ENCODE peak calls at places on chromosome 15, in eight cellular contexts. One of them, this sample, is unnamed.

GRCh38 chr15:59543721-59544547 is 67.6 kb upstream of the GCNT3 start:
- DNase-seq in neural progenitor cell: no peak
- DNase-seq in fibroblast of lung: no peak
- DNase-seq in cardiac fibroblast: no peak
- DNase-seq in colonic mucosa: peak
- DNase-seq in A549: no peak
- DNase-seq in left ventricle myocardium inferior: no peak
- DNase-seq in type B pancreatic cell: no peak
- DNase-seq in this sample: no peak

GRCh38 chr15:80758130-80758529 is 21.0 kb upstream of the CEMIP start:
- DNase-seq in cardiac fibroblast: no peak
- DNase-seq in neural progenitor cell: no peak
- DNase-seq in type B pancreatic cell: no peak
- DNase-seq in left ventricle myocardium inferior: no peak
- DNase-seq in A549: no peak
- DNase-seq in fibroblast of lung: no peak
- DNase-seq in colonic mucosa: no peak
- DNase-seq in this sample: no peak

GRCh38 chr15:48653216-48653615 is 7.7 kb upstream of the FBN1 start:
- DNase-seq in colonic mucosa: no peak
- DNase-seq in neural progenitor cell: no peak
- DNase-seq in A549: no peak
- DNase-seq in cardiac fibroblast: no peak
- DNase-seq in type B pancreatic cell: no peak
- DNase-seq in left ventricle myocardium inferior: no peak
- DNase-seq in fibroblast of lung: no peak
- DNase-seq in this sample: no peak

GRCh38 chr15:42796955-42797779 is 60.2 kb upstream of the CDAN1 start:
- DNase-seq in type B pancreatic cell: no peak
- DNase-seq in colonic mucosa: no peak
- DNase-seq in neural progenitor cell: peak
- DNase-seq in cardiac fibroblast: peak
- DNase-seq in left ventricle myocardium inferior: no peak
- DNase-seq in A549: no peak
- DNase-seq in fibroblast of lung: peak
- DNase-seq in this sample: no peak

GRCh38 chr15:67882487-67883227 is 42.8 kb upstream of the RNU6-1 start:
- DNase-seq in fibroblast of lung: no peak
- DNase-seq in colonic mucosa: no peak
- DNase-seq in cardiac fibroblast: peak
- DNase-seq in left ventricle myocardium inferior: no peak
- DNase-seq in neural progenitor cell: no peak
- DNase-seq in type B pancreatic cell: no peak
- DNase-seq in A549: peak
- DNase-seq in this sample: no peak

GRCh38 chr15:43943511-43943910 is 116.7 kb downstream of the WDR76 start:
- DNase-seq in type B pancreatic cell: no peak
- DNase-seq in left ventricle myocardium inferior: no peak
- DNase-seq in cardiac fibroblast: peak
- DNase-seq in neural progenitor cell: no peak
- DNase-seq in fibroblast of lung: peak
- DNase-seq in colonic mucosa: no peak
- DNase-seq in A549: no peak
- DNase-seq in this sample: peak

GRCh38 chr15:29056839-29057450 is 171.2 kb downstream of the APBA2 start:
- DNase-seq in left ventricle myocardium inferior: no peak
- DNase-seq in A549: no peak
- DNase-seq in fibroblast of lung: no peak
- DNase-seq in type B pancreatic cell: no peak
- DNase-seq in neural progenitor cell: no peak
- DNase-seq in cardiac fibroblast: no peak
- DNase-seq in colonic mucosa: no peak
- DNase-seq in this sample: no peak

GRCh38 chr15:90382305-90382704 is 5.7 kb upstream of the IQGAP1 start:
- DNase-seq in neural progenitor cell: no peak
- DNase-seq in colonic mucosa: no peak
- DNase-seq in cardiac fibroblast: no peak
- DNase-seq in A549: no peak
- DNase-seq in type B pancreatic cell: no peak
- DNase-seq in left ventricle myocardium inferior: no peak
- DNase-seq in fibroblast of lung: no peak
- DNase-seq in this sample: no peak

GRCh38 chr15:69729167-69729748 is 276.6 kb downstream of the RPLP1 start:
- DNase-seq in type B pancreatic cell: no peak
- DNase-seq in neural progenitor cell: peak
- DNase-seq in A549: no peak
- DNase-seq in cardiac fibroblast: peak
- DNase-seq in left ventricle myocardium inferior: peak
- DNase-seq in fibroblast of lung: peak
- DNase-seq in colonic mucosa: peak
- DNase-seq in this sample: no peak

GRCh38 chr15:75718326-75718725 is 5.7 kb upstream of the CSPG4 start:
- DNase-seq in fibroblast of lung: peak
- DNase-seq in A549: no peak
- DNase-seq in neural progenitor cell: no peak
- DNase-seq in left ventricle myocardium inferior: no peak
- DNase-seq in colonic mucosa: no peak
- DNase-seq in type B pancreatic cell: no peak
- DNase-seq in cardiac fibroblast: peak
- DNase-seq in this sample: peak

GRCh38 chr15:48675436-48675835 is 29.9 kb upstream of the FBN1 start:
- DNase-seq in cardiac fibroblast: no peak
- DNase-seq in A549: no peak
- DNase-seq in colonic mucosa: no peak
- DNase-seq in left ventricle myocardium inferior: no peak
- DNase-seq in type B pancreatic cell: no peak
- DNase-seq in fibroblast of lung: no peak
- DNase-seq in neural progenitor cell: no peak
- DNase-seq in this sample: no peak

GRCh38 chr15:82132742-82133141 is 86.9 kb upstream of the MEX3B start:
- DNase-seq in left ventricle myocardium inferior: no peak
- DNase-seq in cardiac fibroblast: peak
- DNase-seq in fibroblast of lung: peak
- DNase-seq in colonic mucosa: no peak
- DNase-seq in type B pancreatic cell: no peak
- DNase-seq in neural progenitor cell: no peak
- DNase-seq in A549: peak
- DNase-seq in this sample: peak

GRCh38 chr15:91926871-91927270 is 73.4 kb downstream of the SLCO3A1 start:
- DNase-seq in fibroblast of lung: no peak
- DNase-seq in left ventricle myocardium inferior: no peak
- DNase-seq in cardiac fibroblast: peak
- DNase-seq in A549: no peak
- DNase-seq in neural progenitor cell: no peak
- DNase-seq in colonic mucosa: no peak
- DNase-seq in type B pancreatic cell: no peak
- DNase-seq in this sample: no peak

GRCh38 chr15:58546635-58547627 is 115.1 kb downstream of the LIPC start:
- DNase-seq in fibroblast of lung: peak
- DNase-seq in A549: peak
- DNase-seq in cardiac fibroblast: peak
- DNase-seq in left ventricle myocardium inferior: peak
- DNase-seq in type B pancreatic cell: no peak
- DNase-seq in colonic mucosa: no peak
- DNase-seq in neural progenitor cell: no peak
- DNase-seq in this sample: peak

GRCh38 chr15:84856731-84857417 is 27.6 kb upstream of the SLC28A1 start:
- DNase-seq in left ventricle myocardium inferior: no peak
- DNase-seq in cardiac fibroblast: no peak
- DNase-seq in colonic mucosa: no peak
- DNase-seq in A549: no peak
- DNase-seq in type B pancreatic cell: no peak
- DNase-seq in neural progenitor cell: no peak
- DNase-seq in fibroblast of lung: no peak
- DNase-seq in this sample: no peak

GRCh38 chr15:50236433-50236832 is 29.1 kb downstream of the HDC start:
- DNase-seq in A549: no peak
- DNase-seq in colonic mucosa: no peak
- DNase-seq in neural progenitor cell: no peak
- DNase-seq in fibroblast of lung: no peak
- DNase-seq in type B pancreatic cell: no peak
- DNase-seq in cardiac fibroblast: no peak
- DNase-seq in left ventricle myocardium inferior: no peak
- DNase-seq in this sample: no peak

GRCh38 chr15:50232791-50233190 is 32.7 kb downstream of the HDC start:
- DNase-seq in cardiac fibroblast: no peak
- DNase-seq in A549: no peak
- DNase-seq in colonic mucosa: no peak
- DNase-seq in neural progenitor cell: no peak
- DNase-seq in type B pancreatic cell: no peak
- DNase-seq in left ventricle myocardium inferior: no peak
- DNase-seq in fibroblast of lung: no peak
- DNase-seq in this sample: no peak

GRCh38 chr15:50235794-50236193 is 29.7 kb downstream of the HDC start:
- DNase-seq in fibroblast of lung: peak
- DNase-seq in A549: no peak
- DNase-seq in type B pancreatic cell: no peak
- DNase-seq in cardiac fibroblast: peak
- DNase-seq in neural progenitor cell: no peak
- DNase-seq in left ventricle myocardium inferior: no peak
- DNase-seq in colonic mucosa: no peak
- DNase-seq in this sample: peak

GRCh38 chr15:50233192-50233736 is 32.3 kb downstream of the HDC start:
- DNase-seq in cardiac fibroblast: no peak
- DNase-seq in fibroblast of lung: no peak
- DNase-seq in colonic mucosa: no peak
- DNase-seq in A549: no peak
- DNase-seq in type B pancreatic cell: no peak
- DNase-seq in neural progenitor cell: no peak
- DNase-seq in left ventricle myocardium inferior: no peak
- DNase-seq in this sample: no peak

DNA sequence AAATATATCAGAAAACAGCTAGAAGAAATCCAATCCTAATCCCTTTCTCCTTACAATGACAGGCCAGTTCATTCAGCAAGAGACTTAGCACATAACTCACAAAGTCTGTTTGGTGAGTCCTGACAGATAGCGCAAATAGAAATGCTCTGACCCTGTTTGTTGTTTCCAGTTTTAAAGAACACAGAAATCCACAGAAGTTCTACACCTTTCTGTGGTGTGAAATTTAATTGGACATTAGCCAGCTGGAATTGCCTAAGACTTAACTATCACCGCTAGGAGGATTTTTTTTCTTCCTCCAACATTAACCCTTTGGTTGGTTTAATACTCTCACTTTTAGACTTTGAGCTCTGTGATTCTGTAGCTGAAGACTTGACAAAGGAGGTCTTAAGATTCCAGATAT is 30.8 kb downstream of the HDC start:
- DNase-seq in left ventricle myocardium inferior: no peak
- DNase-seq in neural progenitor cell: no peak
- DNase-seq in type B pancreatic cell: no peak
- DNase-seq in cardiac fibroblast: no peak
- DNase-seq in A549: no peak
- DNase-seq in colonic mucosa: no peak
- DNase-seq in fibroblast of lung: no peak
- DNase-seq in this sample: no peak
- TF ChIP-seq CTCF in left ventricle myocardium inferior: no peak
- TF ChIP-seq CTCF in neural progenitor cell: no peak
- TF ChIP-seq CTCF in type B pancreatic cell: no peak
- TF ChIP-seq CTCF in cardiac fibroblast: no peak
- TF ChIP-seq CTCF in A549: no peak
- TF ChIP-seq CTCF in colonic mucosa: no peak
- TF ChIP-seq CTCF in fibroblast of lung: no peak
- TF ChIP-seq CTCF in this sample: no peak

GRCh38 chr15:63462053-63462452 is 42.3 kb upstream of the USP3 start:
- DNase-seq in cardiac fibroblast: peak
- DNase-seq in colonic mucosa: no peak
- DNase-seq in fibroblast of lung: peak
- DNase-seq in left ventricle myocardium inferior: no peak
- DNase-seq in type B pancreatic cell: no peak
- DNase-seq in neural progenitor cell: no peak
- DNase-seq in A549: peak
- DNase-seq in this sample: peak

GRCh38 chr15:63458794-63459395 is 45.5 kb upstream of the USP3 start:
- DNase-seq in cardiac fibroblast: no peak
- DNase-seq in colonic mucosa: no peak
- DNase-seq in left ventricle myocardium inferior: no peak
- DNase-seq in neural progenitor cell: no peak
- DNase-seq in fibroblast of lung: no peak
- DNase-seq in A549: no peak
- DNase-seq in type B pancreatic cell: no peak
- DNase-seq in this sample: no peak

GRCh38 chr15:63460210-63461135 is 43.9 kb upstream of the USP3 start:
- DNase-seq in cardiac fibroblast: no peak
- DNase-seq in type B pancreatic cell: no peak
- DNase-seq in A549: no peak
- DNase-seq in colonic mucosa: peak
- DNase-seq in fibroblast of lung: no peak
- DNase-seq in left ventricle myocardium inferior: no peak
- DNase-seq in neural progenitor cell: no peak
- DNase-seq in this sample: no peak

GRCh38 chr15:63463030-63463429 is 41.4 kb upstream of the USP3 start:
- DNase-seq in type B pancreatic cell: no peak
- DNase-seq in colonic mucosa: no peak
- DNase-seq in A549: no peak
- DNase-seq in neural progenitor cell: no peak
- DNase-seq in fibroblast of lung: no peak
- DNase-seq in left ventricle myocardium inferior: no peak
- DNase-seq in cardiac fibroblast: no peak
- DNase-seq in this sample: no peak

GRCh38 chr15:63461230-63461629 is 43.2 kb upstream of the USP3 start:
- DNase-seq in cardiac fibroblast: no peak
- DNase-seq in A549: no peak
- DNase-seq in fibroblast of lung: no peak
- DNase-seq in neural progenitor cell: peak
- DNase-seq in left ventricle myocardium inferior: no peak
- DNase-seq in colonic mucosa: no peak
- DNase-seq in type B pancreatic cell: no peak
- DNase-seq in this sample: no peak
- TF ChIP-seq CTCF in cardiac fibroblast: peak
- TF ChIP-seq CTCF in A549: peak
- TF ChIP-seq CTCF in fibroblast of lung: peak
- TF ChIP-seq CTCF in neural progenitor cell: peak
- TF ChIP-seq CTCF in left ventricle myocardium inferior: no peak
- TF ChIP-seq CTCF in colonic mucosa: no peak
- TF ChIP-seq CTCF in type B pancreatic cell: no peak
- TF ChIP-seq CTCF in this sample: no peak

DNA sequence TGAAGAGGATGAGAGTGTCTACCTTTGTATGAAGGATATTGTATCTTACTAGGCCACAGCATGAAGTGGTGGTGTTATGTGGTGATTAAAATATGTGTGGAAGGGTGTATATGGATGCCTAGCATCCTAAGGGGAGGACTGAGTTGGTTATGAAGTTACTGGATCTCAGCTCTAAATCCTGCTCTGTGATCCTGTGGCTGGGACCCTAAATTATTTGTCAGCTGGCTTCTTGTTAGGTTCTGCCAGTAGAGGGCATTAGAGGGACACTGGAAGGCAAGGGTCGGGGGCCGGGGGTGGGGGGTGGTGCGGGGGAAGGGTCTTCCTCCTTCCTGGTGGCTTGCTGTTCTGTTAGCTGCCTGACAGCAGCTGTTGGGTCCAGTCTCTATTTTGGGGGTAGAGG is 34.9 kb downstream of the MORF4L1 start:
- DNase-seq in type B pancreatic cell: no peak
- DNase-seq in fibroblast of lung: no peak
- DNase-seq in cardiac fibroblast: no peak
- DNase-seq in colonic mucosa: no peak
- DNase-seq in left ventricle myocardium inferior: no peak
- DNase-seq in A549: no peak
- DNase-seq in neural progenitor cell: peak
- DNase-seq in this sample: no peak
- TF ChIP-seq CTCF in type B pancreatic cell: peak
- TF ChIP-seq CTCF in fibroblast of lung: peak
- TF ChIP-seq CTCF in cardiac fibroblast: peak
- TF ChIP-seq CTCF in colonic mucosa: no peak
- TF ChIP-seq CTCF in left ventricle myocardium inferior: peak
- TF ChIP-seq CTCF in A549: peak
- TF ChIP-seq CTCF in neural progenitor cell: peak
- TF ChIP-seq CTCF in this sample: peak

GRCh38 chr15:83734487-83734886 is 80.6 kb downstream of the ADAMTSL3 start:
- DNase-seq in neural progenitor cell: peak
- DNase-seq in type B pancreatic cell: no peak
- DNase-seq in left ventricle myocardium inferior: no peak
- DNase-seq in cardiac fibroblast: peak
- DNase-seq in colonic mucosa: no peak
- DNase-seq in A549: no peak
- DNase-seq in fibroblast of lung: peak
- DNase-seq in this sample: no peak
- TF ChIP-seq CTCF in neural progenitor cell: peak
- TF ChIP-seq CTCF in type B pancreatic cell: no peak
- TF ChIP-seq CTCF in left ventricle myocardium inferior: peak
- TF ChIP-seq CTCF in cardiac fibroblast: peak
- TF ChIP-seq CTCF in colonic mucosa: no peak
- TF ChIP-seq CTCF in A549: no peak
- TF ChIP-seq CTCF in fibroblast of lung: peak
- TF ChIP-seq CTCF in this sample: no peak

This sample was measured in HFFc6.